ENCODE peak calls at places on chromosomes 6 and 20, in eight cellular contexts. C, M, H, Q, S, L, T and J are unnamed samples.

GRCh38 chr20:34316191-34316814 is 13.1 kb upstream of the AHCY start:
- DNase-seq in C (peak), M (no peak), H (no peak), Q (no peak), S (no peak), L (no peak), T (no peak), J (no peak)

GRCh38 chr20:36314734-36315544 is 8.8 kb downstream of the DLGAP4 start:
- DNase-seq in C (no peak), M (peak), H (no peak), Q (no peak), S (no peak), L (peak), T (no peak), J (no peak)

GRCh38 chr20:32052792-32053362 is 835 bp downstream of the HCK start:
- DNase-seq in C (no peak), M (no peak), H (peak), Q (no peak), S (no peak), L (no peak), T (no peak), J (no peak)

GRCh38 chr20:62142252-62143117 is 709 bp downstream of the PSMA7 start:
- DNase-seq in C (peak), M (no peak), H (no peak), Q (no peak), S (no peak), L (peak), T (no peak), J (peak)

GRCh38 chr20:58665606-58666005 is 14.5 kb downstream of the STX16 start:
- DNase-seq in C (no peak), M (no peak), H (no peak), Q (no peak), S (no peak), L (no peak), T (no peak), J (peak)

GRCh38 chr6:125198285-125199009 is 44.9 kb downstream of the TPD52L1 start:
- DNase-seq in C (no peak), M (no peak), H (no peak), Q (no peak), S (no peak), L (no peak), T (no peak), J (no peak)

GRCh38 chr6:103210686-103211085 is 1649.0 kb downstream of the HACE1 start:
- DNase-seq in C (no peak), M (no peak), H (no peak), Q (no peak), S (no peak), L (no peak), T (no peak), J (no peak)

GRCh38 chr20:23205656-23206055 is 119.5 kb upstream of the CD93 start:
- DNase-seq in C (peak), M (no peak), H (peak), Q (no peak), S (no peak), L (no peak), T (peak), J (peak)

GRCh38 chr6:142075516-142076101 is 57.1 kb upstream of the GJE1 start:
- DNase-seq in C (no peak), M (peak), H (no peak), Q (no peak), S (no peak), L (no peak), T (no peak), J (no peak)

GRCh38 chr6:119322715-119323350 is 26.7 kb downstream of the MAN1A1 start:
- DNase-seq in C (no peak), M (peak), H (no peak), Q (no peak), S (no peak), L (no peak), T (no peak), J (no peak)

GRCh38 chr6:938271-939046 is 245.5 kb upstream of the EXOC2 start:
- DNase-seq in C (no peak), M (no peak), H (no peak), Q (no peak), S (no peak), L (no peak), T (no peak), J (no peak)

GRCh38 chr6:149503858-149504257 is 19.0 kb upstream of the ZC3H12D start:
- DNase-seq in C (no peak), M (no peak), H (no peak), Q (no peak), S (no peak), L (no peak), T (no peak), J (no peak)

GRCh38 chr6:113762611-113763010 is 94.5 kb upstream of the MARCKS start:
- DNase-seq in C (no peak), M (no peak), H (no peak), Q (no peak), S (no peak), L (no peak), T (no peak), J (no peak)